ENCODE peak calls at places on chromosomes 4 and X, in four cellular contexts. One of them, this sample, is unnamed.
A peak's percentile ranks its signal among the peaks of the same experiment; 100 is the strongest.

GRCh38 chr4:86587016-86587713 is 7.0 kb upstream of the PTPN13 start:
- DNase-seq in RWPE1: no peak
- DNase-seq in IMR-90: no peak
- DNase-seq in lower leg skin: no peak
- DNase-seq in this sample: no peak

GRCh38 chr4:96986800-96987199 is 1146.9 kb downstream of the PDHA2 start:
- DNase-seq in RWPE1: no peak
- DNase-seq in IMR-90: no peak
- DNase-seq in lower leg skin: no peak
- DNase-seq in this sample: no peak

GRCh38 chr4:159229164-159229563 is 126.3 kb downstream of the RAPGEF2 start:
- DNase-seq in RWPE1: no peak
- DNase-seq in IMR-90: peak; percentile 94
- DNase-seq in lower leg skin: no peak
- DNase-seq in this sample: peak; percentile 43

GRCh38 chr4:158818595-158818994 is 49.8 kb downstream of the FNIP2 start:
- DNase-seq in RWPE1: no peak
- DNase-seq in IMR-90: no peak
- DNase-seq in lower leg skin: no peak
- DNase-seq in this sample: no peak

GRCh38 chr4:182137343-182137742 is 105.9 kb upstream of the TENM3 start:
- DNase-seq in RWPE1: no peak
- DNase-seq in IMR-90: no peak
- DNase-seq in lower leg skin: no peak
- DNase-seq in this sample: no peak

GRCh38 chrX:9857575-9857974 is 71.3 kb downstream of the SHROOM2 start:
- DNase-seq in RWPE1: no peak
- DNase-seq in IMR-90: no peak
- DNase-seq in lower leg skin: no peak
- DNase-seq in this sample: no peak

GRCh38 chr4:57911203-57911602 is 801.0 kb upstream of the IGFBP7 start:
- DNase-seq in RWPE1: no peak
- DNase-seq in IMR-90: no peak
- DNase-seq in lower leg skin: no peak
- DNase-seq in this sample: peak; percentile 11

GRCh38 chrX:72306851-72307645 is 1.3 kb upstream of the CITED1 start:
- DNase-seq in RWPE1: peak; percentile 34
- DNase-seq in IMR-90: peak; percentile 66
- DNase-seq in lower leg skin: no peak
- DNase-seq in this sample: peak; percentile 71

GRCh38 chr4:42627887-42628646 is 28.8 kb downstream of the ATP8A1 start:
- DNase-seq in RWPE1: no peak
- DNase-seq in IMR-90: no peak
- DNase-seq in lower leg skin: peak; percentile 82
- DNase-seq in this sample: no peak

GRCh38 chr4:8653326-8654000 is 60.9 kb downstream of the CPZ start:
- DNase-seq in RWPE1: no peak
- DNase-seq in IMR-90: no peak
- DNase-seq in lower leg skin: peak; percentile 76
- DNase-seq in this sample: no peak

GRCh38 chr4:16120720-16121119 is 36.9 kb upstream of the PROM1 start:
- DNase-seq in RWPE1: no peak
- DNase-seq in IMR-90: peak; percentile 1
- DNase-seq in lower leg skin: peak; percentile 21
- DNase-seq in this sample: no peak

GRCh38 chr4:26719954-26720552 is 136.2 kb downstream of the TBC1D19 start:
- DNase-seq in RWPE1: peak; percentile 18
- DNase-seq in IMR-90: peak; percentile 63
- DNase-seq in lower leg skin: no peak
- DNase-seq in this sample: peak; percentile 35
- TF ChIP-seq CTCF in RWPE1: peak; percentile 67
- TF ChIP-seq CTCF in IMR-90: peak; percentile 93
- TF ChIP-seq CTCF in lower leg skin: no peak
- TF ChIP-seq CTCF in this sample: peak; percentile 67

DNA sequence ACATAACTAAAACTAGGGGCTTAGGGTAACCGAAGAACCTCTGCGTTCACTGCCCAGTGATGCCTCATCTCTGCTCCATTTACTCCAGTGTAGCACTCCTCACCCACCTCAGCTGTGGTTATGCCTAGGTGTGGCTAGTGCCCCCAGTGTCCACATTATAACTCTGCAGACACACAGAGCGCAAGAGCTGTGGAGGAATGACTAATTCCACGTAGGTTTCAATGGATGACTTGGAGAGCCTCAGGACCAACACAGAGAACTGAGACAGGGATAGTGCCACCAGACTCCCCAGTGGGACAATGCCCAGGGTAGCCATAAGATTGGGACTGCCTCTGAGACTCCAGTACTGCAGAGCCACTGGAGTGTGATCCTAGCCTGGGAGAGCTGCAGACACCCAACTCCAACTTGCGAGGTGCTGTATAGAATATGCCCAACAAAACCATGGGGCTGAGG is 542.4 kb upstream of the DIPK2B start:
- DNase-seq in RWPE1: peak; percentile 25
- DNase-seq in IMR-90: peak; percentile 75
- DNase-seq in lower leg skin: no peak
- DNase-seq in this sample: peak; percentile 51
- TF ChIP-seq CTCF in RWPE1: no peak
- TF ChIP-seq CTCF in IMR-90: peak; percentile 40
- TF ChIP-seq CTCF in lower leg skin: no peak
- TF ChIP-seq CTCF in this sample: peak; percentile 32

GRCh38 chrX:53682885-53683555 is 3.5 kb downstream of the HUWE1 start:
- DNase-seq in RWPE1: no peak
- DNase-seq in IMR-90: peak; percentile 50
- DNase-seq in lower leg skin: no peak
- DNase-seq in this sample: peak; percentile 50

GRCh38 chrX:53674581-53674980 is 11.9 kb downstream of the HUWE1 start:
- DNase-seq in RWPE1: no peak
- DNase-seq in IMR-90: peak; percentile 29
- DNase-seq in lower leg skin: no peak
- DNase-seq in this sample: no peak

GRCh38 chrX:53683556-53684414 is 2.7 kb downstream of the HUWE1 start:
- DNase-seq in RWPE1: peak; percentile 79
- DNase-seq in IMR-90: peak; percentile 98
- DNase-seq in lower leg skin: peak; percentile 97
- DNase-seq in this sample: peak; percentile 97

GRCh38 chrX:53681661-53682060 is 4.9 kb downstream of the HUWE1 start:
- DNase-seq in RWPE1: peak; percentile 30
- DNase-seq in IMR-90: peak; percentile 14
- DNase-seq in lower leg skin: no peak
- DNase-seq in this sample: peak; percentile 15

GRCh38 chrX:53678667-53679066 is 7.9 kb downstream of the HUWE1 start:
- DNase-seq in RWPE1: no peak
- DNase-seq in IMR-90: no peak
- DNase-seq in lower leg skin: no peak
- DNase-seq in this sample: peak; percentile 40
- TF ChIP-seq CTCF in RWPE1: no peak
- TF ChIP-seq CTCF in IMR-90: no peak
- TF ChIP-seq CTCF in lower leg skin: no peak
- TF ChIP-seq CTCF in this sample: no peak

DNA sequence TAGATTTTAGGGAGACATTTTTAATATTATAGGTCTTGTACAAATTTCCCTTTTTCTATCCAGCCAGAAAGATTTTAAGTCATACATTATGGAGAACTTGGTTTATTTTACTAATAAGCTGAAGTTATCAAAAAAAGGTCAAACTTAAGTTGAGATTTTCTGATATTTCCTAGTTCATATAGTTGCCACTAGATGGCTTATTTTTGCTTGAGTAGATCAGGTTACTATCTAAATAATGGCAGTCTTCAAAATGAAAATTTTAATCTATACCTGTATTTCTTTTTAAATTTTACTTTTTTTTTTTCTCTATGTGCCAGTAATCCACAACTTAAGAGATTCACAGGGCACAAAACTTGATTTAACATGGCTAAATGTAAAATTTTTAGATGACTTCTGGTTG is 52.3 kb downstream of the USP9X start:
- DNase-seq in RWPE1: no peak
- DNase-seq in IMR-90: peak; percentile 19
- DNase-seq in lower leg skin: no peak
- DNase-seq in this sample: no peak
- TF ChIP-seq CTCF in RWPE1: peak; percentile 30
- TF ChIP-seq CTCF in IMR-90: peak; percentile 48
- TF ChIP-seq CTCF in lower leg skin: no peak
- TF ChIP-seq CTCF in this sample: peak; percentile 50

GRCh38 chr4:123746981-123747380 is 350.4 kb downstream of the SPRY1 start:
- DNase-seq in RWPE1: no peak
- DNase-seq in IMR-90: no peak
- DNase-seq in lower leg skin: no peak
- DNase-seq in this sample: no peak
- TF ChIP-seq CTCF in RWPE1: no peak
- TF ChIP-seq CTCF in IMR-90: no peak
- TF ChIP-seq CTCF in lower leg skin: no peak
- TF ChIP-seq CTCF in this sample: no peak

GRCh38 chr4:83753260-83753659 is 217.4 kb downstream of the GPAT3 start:
- DNase-seq in RWPE1: no peak
- DNase-seq in IMR-90: no peak
- DNase-seq in lower leg skin: no peak
- DNase-seq in this sample: no peak
- TF ChIP-seq CTCF in RWPE1: no peak
- TF ChIP-seq CTCF in IMR-90: peak; percentile 14
- TF ChIP-seq CTCF in lower leg skin: no peak
- TF ChIP-seq CTCF in this sample: no peak

GRCh38 chrX:154322890-154323289 is 27.3 kb downstream of the TKTL1 start:
- DNase-seq in RWPE1: no peak
- DNase-seq in IMR-90: no peak
- DNase-seq in lower leg skin: no peak
- DNase-seq in this sample: no peak
- TF ChIP-seq CTCF in RWPE1: no peak
- TF ChIP-seq CTCF in IMR-90: no peak
- TF ChIP-seq CTCF in lower leg skin: no peak
- TF ChIP-seq CTCF in this sample: no peak

This sample was measured in MCF 10A.